ENCODE peak calls at places on chromosomes 6 and 20, in eight cellular contexts. R is ovary, N is hepatocyte, O is IMR-90, M is AG04450, B is HCT116, L is heart left ventricle, A is adrenal gland. V is an unnamed sample.

GRCh38 chr20:25316506-25317190 is 68.8 kb downstream of the PYGB start:
- DNase-seq in R (no peak), N (no peak), O (no peak), M (no peak), B (no peak), L (peak), A (no peak), V (no peak)

GRCh38 chr20:865379-865778 is 31.9 kb downstream of the FAM110A start:
- DNase-seq in R (no peak), N (no peak), O (no peak), M (no peak), B (no peak), L (no peak), A (no peak), V (no peak)

GRCh38 chr20:1674990-1675389 is 17.4 kb upstream of the SIRPG start:
- DNase-seq in R (no peak), N (no peak), O (no peak), M (no peak), B (no peak), L (no peak), A (no peak), V (no peak)

GRCh38 chr20:48282591-48283228 is 497.4 kb upstream of the SULF2 start:
- DNase-seq in R (no peak), N (no peak), O (no peak), M (no peak), B (no peak), L (no peak), A (no peak), V (peak)

GRCh38 chr6:106732541-106732940 is 103.2 kb downstream of the QRSL1 start:
- DNase-seq in R (no peak), N (no peak), O (no peak), M (no peak), B (no peak), L (no peak), A (no peak), V (no peak)

GRCh38 chr20:44449864-44450263 is 25.8 kb upstream of the TTPAL start:
- DNase-seq in R (no peak), N (no peak), O (no peak), M (no peak), B (no peak), L (no peak), A (no peak), V (no peak)

GRCh38 chr20:400121-400450 is 8.0 kb upstream of the RBCK1 start:
- DNase-seq in R (no peak), N (no peak), O (no peak), M (no peak), B (no peak), L (no peak), A (no peak), V (no peak)

GRCh38 chr6:3568396-3569082 is 111.7 kb upstream of the SLC22A23 start:
- DNase-seq in R (no peak), N (peak), O (peak), M (no peak), B (no peak), L (no peak), A (no peak), V (no peak)

GRCh38 chr6:132161283-132161682 is 210.1 kb upstream of the CCN2 start:
- DNase-seq in R (no peak), N (peak), O (peak), M (peak), B (peak), L (no peak), A (no peak), V (peak)

GRCh38 chr6:23308166-23308565 is 738.8 kb downstream of the HDGFL1 start:
- DNase-seq in R (no peak), N (no peak), O (no peak), M (no peak), B (no peak), L (no peak), A (no peak), V (no peak)

GRCh38 chr6:34146021-34146782 is at the start of gene GRM4:
- DNase-seq in R (no peak), N (no peak), O (no peak), M (no peak), B (no peak), L (peak), A (no peak), V (no peak)

GRCh38 chr6:110811187-110811586 is 4.1 kb downstream of the CDK19 start:
- DNase-seq in R (no peak), N (no peak), O (no peak), M (no peak), B (no peak), L (no peak), A (no peak), V (no peak)

GRCh38 chr20:20360464-20360863 is 7.4 kb upstream of the INSM1 start:
- DNase-seq in R (no peak), N (peak), O (peak), M (peak), B (peak), L (no peak), A (peak), V (peak)

GRCh38 chr6:24768361-24768760 is 6.4 kb upstream of the GMNN start:
- DNase-seq in R (no peak), N (no peak), O (peak), M (no peak), B (no peak), L (no peak), A (no peak), V (no peak)

GRCh38 chr20:2873747-2874041 is 413 bp downstream of the PTPRA start:
- DNase-seq in R (peak), N (peak), O (peak), M (no peak), B (no peak), L (peak), A (no peak), V (no peak)

GRCh38 chr6:41652876-41653641 is 14.8 kb downstream of the MDFI start:
- DNase-seq in R (no peak), N (peak), O (peak), M (no peak), B (no peak), L (peak), A (no peak), V (no peak)

GRCh38 chr6:13715444-13715883 is 3.8 kb upstream of the RANBP9 start:
- DNase-seq in R (no peak), N (no peak), O (no peak), M (no peak), B (no peak), L (no peak), A (no peak), V (no peak)

GRCh38 chr6:131381052-131381451 is 192.0 kb upstream of the ARG1 start:
- DNase-seq in R (no peak), N (no peak), O (no peak), M (no peak), B (no peak), L (no peak), A (no peak), V (no peak)

GRCh38 chr6:12861603-12862002 is 145.0 kb downstream of the PHACTR1 start:
- DNase-seq in R (no peak), N (no peak), O (no peak), M (no peak), B (no peak), L (no peak), A (no peak), V (no peak)

GRCh38 chr20:20664795-20665194 is 47.6 kb downstream of the RALGAPA2 start:
- DNase-seq in R (no peak), N (peak), O (no peak), M (no peak), B (peak), L (no peak), A (no peak), V (peak)

GRCh38 chr6:113856011-113856551 is 1.1 kb upstream of the MARCKS start:
- DNase-seq in R (peak), N (peak), O (peak), M (no peak), B (no peak), L (no peak), A (peak), V (peak)

GRCh38 chr6:138678168-138678567 is 95.4 kb upstream of the CCDC28A start:
- DNase-seq in R (no peak), N (no peak), O (no peak), M (no peak), B (no peak), L (no peak), A (no peak), V (no peak)
- TF ChIP-seq CTCF in R (no peak), N (no peak), O (no peak), M (no peak), B (no peak), L (no peak), A (no peak), V (no peak)

DNA sequence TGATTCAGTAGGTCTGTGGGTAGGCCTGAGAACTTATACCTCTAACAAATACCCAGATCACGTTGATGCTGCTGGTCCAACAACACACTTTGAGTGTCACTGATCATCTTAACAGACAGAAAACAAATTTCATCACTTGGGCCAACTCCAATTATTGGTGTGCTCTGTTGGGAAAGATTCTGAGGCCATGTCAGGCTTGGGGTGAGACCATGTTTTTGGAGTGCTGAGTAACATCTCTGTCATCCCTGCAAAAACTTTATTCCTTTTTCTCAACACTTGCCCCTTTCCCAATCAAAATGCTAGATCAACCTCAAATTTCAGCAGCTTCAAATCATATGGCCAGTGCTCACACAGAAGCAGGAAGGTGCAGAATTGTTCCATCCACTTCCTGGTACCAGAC is 108.8 kb upstream of the TENT5A start:
- DNase-seq in R (no peak), N (no peak), O (no peak), M (no peak), B (no peak), L (no peak), A (no peak), V (no peak)
- H3K27ac ChIP-seq in R (peak), N (no peak), O (no peak), M (no peak), B (no peak), L (no peak), A (no peak), V (no peak)

GRCh38 chr6:39188577-39188976 is 40.7 kb downstream of the KCNK5 start:
- DNase-seq in R (no peak), N (no peak), O (no peak), M (no peak), B (no peak), L (no peak), A (no peak), V (no peak)

GRCh38 chr6:39191236-39191930 is 37.9 kb downstream of the KCNK5 start:
- DNase-seq in R (no peak), N (no peak), O (no peak), M (no peak), B (no peak), L (no peak), A (no peak), V (no peak)

GRCh38 chr6:39190545-39191235 is 38.6 kb downstream of the KCNK5 start:
- DNase-seq in R (no peak), N (no peak), O (no peak), M (no peak), B (no peak), L (no peak), A (no peak), V (no peak)

GRCh38 chr6:39189131-39189530 is 40.1 kb downstream of the KCNK5 start:
- DNase-seq in R (no peak), N (no peak), O (no peak), M (no peak), B (no peak), L (no peak), A (no peak), V (no peak)

DNA sequence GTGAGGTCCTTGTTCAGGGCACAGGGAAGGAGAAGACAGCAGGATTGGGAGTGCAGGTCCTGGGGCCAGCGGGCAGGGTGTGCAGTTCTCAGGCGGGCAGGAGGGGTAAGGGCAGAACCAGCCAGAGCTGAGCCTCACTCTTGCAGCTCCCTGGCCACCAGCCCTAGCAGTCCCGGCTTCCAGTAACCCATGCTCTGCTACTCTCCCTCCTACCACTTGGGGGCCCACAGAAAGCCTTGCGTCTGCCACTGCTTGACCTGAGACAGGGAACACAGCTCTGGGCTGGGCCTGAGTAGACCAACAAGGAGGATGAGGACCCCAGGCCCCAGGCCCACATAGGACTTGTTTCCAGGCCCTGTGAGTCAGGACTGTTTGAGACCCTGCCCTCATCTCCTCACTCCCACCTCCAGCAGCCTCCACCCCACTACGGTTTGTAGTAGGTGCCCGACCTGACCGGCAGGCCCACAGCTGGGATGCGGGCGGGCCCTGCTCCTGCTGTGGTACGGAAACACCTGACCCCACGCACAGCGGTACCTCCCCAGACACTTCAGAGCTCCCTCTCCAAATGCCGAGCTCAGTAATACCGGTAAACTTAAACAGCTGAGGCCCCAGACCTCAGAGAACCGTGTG is 39.2 kb downstream of the KCNK5 start:
- DNase-seq in R (peak), N (peak), O (peak), M (no peak), B (no peak), L (no peak), A (peak), V (no peak)
- TF ChIP-seq CTCF in R (no peak), N (peak), O (no peak), M (peak), B (peak), L (peak), A (peak), V (no peak)

GRCh38 chr20:62951896-62952372 is 575 bp upstream of the SLC17A9 start:
- DNase-seq in R (no peak), N (no peak), O (no peak), M (no peak), B (no peak), L (no peak), A (no peak), V (no peak)
- H3K27ac ChIP-seq in R (peak), N (peak), O (peak), M (no peak), B (peak), L (no peak), A (no peak), V (no peak)

GRCh38 chr6:162178666-162179065 is 548.9 kb downstream of the PRKN start:
- DNase-seq in R (no peak), N (no peak), O (no peak), M (no peak), B (no peak), L (no peak), A (no peak), V (no peak)

GRCh38 chr6:162178266-162178665 is 549.3 kb downstream of the PRKN start:
- DNase-seq in R (no peak), N (no peak), O (no peak), M (no peak), B (no peak), L (no peak), A (no peak), V (no peak)

GRCh38 chr6:162181741-162182401 is 545.7 kb downstream of the PRKN start:
- DNase-seq in R (no peak), N (no peak), O (no peak), M (no peak), B (no peak), L (no peak), A (no peak), V (peak)

GRCh38 chr6:162179196-162179951 is 548.2 kb downstream of the PRKN start:
- DNase-seq in R (no peak), N (no peak), O (no peak), M (no peak), B (no peak), L (no peak), A (no peak), V (no peak)

DNA sequence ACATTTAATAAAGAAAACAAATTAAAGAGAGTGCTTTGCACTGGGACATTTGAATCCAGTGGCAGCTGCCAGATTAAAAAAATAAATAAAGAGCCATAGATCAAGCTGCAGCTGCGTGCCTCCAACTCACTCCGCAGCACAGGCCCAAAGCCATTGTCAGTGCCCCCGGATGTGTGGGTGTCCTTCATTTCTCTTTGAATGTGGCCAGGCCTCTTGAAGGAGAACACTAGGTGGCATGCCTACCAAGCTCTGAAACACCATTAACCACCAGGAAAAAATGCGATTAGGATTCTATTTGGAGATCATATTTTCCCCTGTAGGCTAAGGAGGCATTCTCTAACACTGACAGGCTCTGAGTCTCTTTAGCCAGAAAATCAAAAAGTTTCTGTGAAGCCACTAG is 549.8 kb downstream of the PRKN start:
- DNase-seq in R (no peak), N (peak), O (no peak), M (no peak), B (no peak), L (no peak), A (peak), V (no peak)
- TF ChIP-seq CTCF in R (no peak), N (peak), O (no peak), M (no peak), B (no peak), L (peak), A (peak), V (no peak)

DNA sequence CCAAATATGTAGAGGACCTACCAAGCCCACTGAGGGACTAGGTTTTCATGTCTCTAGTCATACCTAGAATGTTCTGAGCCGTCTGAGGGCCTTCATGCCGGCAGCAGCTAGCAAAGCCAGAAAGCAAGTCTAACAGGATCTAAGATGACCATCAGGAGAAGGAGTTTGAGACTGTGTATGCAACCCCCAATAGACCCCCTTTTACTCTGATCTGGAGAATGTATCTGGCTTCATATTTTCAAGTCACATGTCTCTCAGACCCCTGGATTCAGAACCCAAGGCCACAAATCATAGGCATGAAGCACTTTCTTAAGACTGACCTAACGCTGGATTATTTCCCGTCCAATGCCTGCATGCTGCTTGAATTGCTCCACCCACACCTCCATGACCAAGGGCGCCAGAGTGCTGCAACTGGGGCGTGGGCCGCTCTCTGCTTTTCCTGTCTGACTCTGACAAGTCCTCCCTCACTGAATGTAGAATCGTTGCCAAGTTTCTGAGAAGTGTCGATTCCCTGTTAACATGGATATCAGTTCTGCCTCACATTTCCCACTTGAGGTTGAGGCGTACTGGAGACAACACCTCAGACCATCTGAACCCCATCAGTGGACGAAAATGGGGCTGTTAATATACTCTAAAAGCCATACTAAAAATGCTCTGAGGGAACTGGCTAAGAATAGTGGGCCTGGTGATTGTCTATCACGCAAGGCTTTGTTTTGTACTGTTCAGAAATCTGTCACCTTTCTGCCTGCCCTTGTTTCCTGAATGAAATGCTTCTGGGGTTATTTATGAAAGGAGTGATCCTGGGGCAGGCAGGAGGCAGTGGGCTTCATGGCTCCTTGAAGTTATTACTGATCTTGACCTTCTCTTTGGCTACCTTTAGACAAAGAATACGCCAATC is 23.9 kb upstream of the ASXL1 start:
- DNase-seq in R (no peak), N (no peak), O (no peak), M (no peak), B (no peak), L (peak), A (peak), V (no peak)
- H3K27ac ChIP-seq in R (no peak), N (no peak), O (no peak), M (no peak), B (no peak), L (peak), A (no peak), V (no peak)

GRCh38 chr6:16079354-16079753 is 49.5 kb upstream of the MYLIP start:
- DNase-seq in R (no peak), N (no peak), O (no peak), M (no peak), B (no peak), L (no peak), A (no peak), V (no peak)
- TF ChIP-seq CTCF in R (no peak), N (no peak), O (no peak), M (no peak), B (no peak), L (no peak), A (no peak), V (no peak)